ENCODE peak calls at places on chromosomes 13 and 19, in eight cellular contexts. Z is RWPE2, K is thyroid gland, G is NCI-H510A, L is NCI-H345, D is COR-L47, H is BJ, N is T-helper 17 cell. M is an unnamed sample.

GRCh38 chr13:91601273-91601672 is 202.9 kb downstream of the GPC5 start:
- DNase-seq in N (no peak), K (no peak), D (no peak), H (no peak), L (no peak), Z (no peak), G (no peak), M (no peak)

GRCh38 chr13:77876176-77876575 is 42.5 kb downstream of the EDNRB start:
- DNase-seq in H (no peak), G (no peak), K (no peak), L (no peak), N (no peak), D (no peak), Z (no peak), M (no peak)

GRCh38 chr19:57363734-57364181 is 407 bp downstream of the TRAPPC2B start:
- DNase-seq in L (no peak), H (no peak), G (no peak), D (no peak), Z (no peak), K (peak), N (no peak), M (no peak)

GRCh38 chr13:27923794-27924528 is 4.2 kb downstream of the PDX1 start:
- DNase-seq in D (no peak), G (no peak), L (no peak), Z (no peak), K (no peak), N (no peak), H (no peak), M (no peak)

GRCh38 chr13:46210362-46211083 is 1.2 kb upstream of the LRRC63 start:
- DNase-seq in N (no peak), L (no peak), Z (no peak), D (no peak), G (no peak), H (no peak), K (no peak), M (no peak)

GRCh38 chr13:94318418-94318817 is 161.1 kb downstream of the DCT start:
- DNase-seq in L (no peak), N (no peak), Z (no peak), K (no peak), D (no peak), G (no peak), H (no peak), M (no peak)

GRCh38 chr13:32039488-32040013 is 8.0 kb downstream of the FRY start:
- DNase-seq in N (no peak), D (no peak), G (no peak), L (no peak), K (no peak), H (no peak), Z (no peak), M (no peak)

GRCh38 chr19:31304877-31305312 is 44.3 kb downstream of the TSHZ3 start:
- DNase-seq in L (no peak), K (no peak), D (no peak), N (no peak), Z (no peak), H (no peak), G (no peak), M (no peak)

GRCh38 chr13:43783820-43784219 is 3.0 kb downstream of the ENOX1 start:
- DNase-seq in H (no peak), Z (no peak), L (peak), G (no peak), K (no peak), D (peak), N (no peak), M (no peak)

GRCh38 chr13:53028637-53029121 is at the start of gene OLFM4:
- DNase-seq in H (no peak), G (no peak), Z (no peak), L (no peak), K (no peak), D (no peak), N (no peak), M (no peak)

GRCh38 chr13:30377312-30377685 is 45.0 kb upstream of the UBE2L5 start:
- DNase-seq in Z (no peak), K (no peak), L (no peak), H (no peak), N (no peak), D (no peak), G (no peak), M (no peak)

GRCh38 chr19:17220207-17220758 is 5.1 kb downstream of the USE1 start:
- DNase-seq in Z (no peak), L (no peak), N (no peak), K (no peak), D (no peak), H (no peak), G (no peak), M (no peak)

GRCh38 chr19:42412661-42413076 is 14.5 kb downstream of the LIPE start:
- DNase-seq in D (no peak), K (no peak), L (no peak), Z (no peak), H (no peak), G (no peak), N (no peak), M (no peak)

GRCh38 chr19:46803555-46803954 is 15.2 kb upstream of the SLC1A5 start:
- DNase-seq in H (no peak), D (no peak), N (no peak), L (no peak), K (no peak), Z (no peak), G (no peak), M (no peak)

GRCh38 chr13:42001580-42001979 is 40.7 kb upstream of the VWA8 start:
- DNase-seq in N (no peak), H (peak), G (no peak), D (no peak), K (no peak), Z (peak), L (no peak), M (peak)

GRCh38 chr19:17687857-17688784 is at the start of gene UNC13A:
- DNase-seq in H (no peak), Z (no peak), N (peak), D (peak), G (peak), K (peak), L (peak), M (no peak)

GRCh38 chr13:45765464-45765863 is 63.3 kb downstream of the CBY2 start:
- DNase-seq in G (no peak), L (no peak), K (no peak), Z (no peak), H (no peak), N (no peak), D (no peak), M (no peak)

GRCh38 chr13:53189162-53189561 is 160.5 kb downstream of the OLFM4 start:
- DNase-seq in D (peak), N (no peak), L (peak), G (no peak), H (no peak), K (no peak), Z (no peak), M (no peak)

GRCh38 chr13:114299604-114300305 is 14.5 kb upstream of the CHAMP1 start:
- DNase-seq in G (no peak), Z (no peak), N (no peak), H (no peak), L (no peak), K (no peak), D (no peak), M (no peak)

GRCh38 chr19:1872807-1873523 is 9.6 kb upstream of the KLF16 start:
- DNase-seq in H (no peak), D (no peak), G (no peak), K (no peak), L (no peak), Z (no peak), N (no peak), M (no peak)

GRCh38 chr19:674282-675151 is 1.7 kb upstream of the FSTL3 start:
- DNase-seq in G (no peak), K (no peak), H (no peak), N (no peak), D (no peak), L (no peak), Z (no peak), M (no peak)

GRCh38 chr19:29325241-29325975 is 112.5 kb upstream of the UQCRFS1 start:
- DNase-seq in L (no peak), N (no peak), D (no peak), K (no peak), G (no peak), H (no peak), Z (no peak), M (no peak)

GRCh38 chr13:36131215-36131930 is at the start of gene DCLK1:
- DNase-seq in L (peak), Z (peak), N (no peak), H (no peak), D (peak), K (peak), G (peak), M (no peak)

GRCh38 chr19:39818626-39819097 is 15.3 kb downstream of the DYRK1B start:
- DNase-seq in D (no peak), Z (peak), H (no peak), K (no peak), G (no peak), L (no peak), N (no peak), M (no peak)

GRCh38 chr13:95352486-95352885 is 51.2 kb upstream of the ABCC4 start:
- DNase-seq in D (no peak), G (no peak), K (no peak), H (no peak), L (no peak), N (no peak), Z (no peak), M (no peak)

GRCh38 chr13:112619730-112620639 is 32.0 kb upstream of the TUBGCP3 start:
- DNase-seq in N (no peak), G (peak), L (peak), H (no peak), D (peak), Z (no peak), K (peak), M (no peak)

GRCh38 chr19:40612831-40613668 is 11.9 kb downstream of the LTBP4 start:
- DNase-seq in H (no peak), Z (peak), G (no peak), L (peak), N (peak), K (peak), D (no peak), M (no peak)

GRCh38 chr19:51689751-51690358 is 3.3 kb upstream of the SPACA6 start:
- DNase-seq in H (no peak), K (peak), Z (no peak), L (no peak), G (peak), D (no peak), N (no peak), M (no peak)

GRCh38 chr19:47020132-47020805 is 632 bp downstream of the NPAS1 start:
- DNase-seq in D (no peak), H (no peak), Z (peak), L (no peak), G (no peak), K (no peak), N (no peak), M (no peak)

GRCh38 chr13:73940098-73940497 is 194.1 kb downstream of the KLF12 start:
- DNase-seq in G (no peak), N (no peak), D (no peak), H (no peak), L (peak), Z (no peak), K (peak), M (no peak)

GRCh38 chr13:23610187-23610576 is 40.0 kb downstream of the TNFRSF19 start:
- DNase-seq in H (no peak), G (no peak), L (no peak), K (no peak), Z (no peak), D (no peak), N (no peak), M (no peak)

GRCh38 chr19:17091758-17092333 is 16.3 kb downstream of the MYO9B start:
- DNase-seq in H (no peak), G (no peak), L (no peak), D (no peak), K (no peak), Z (no peak), N (no peak), M (no peak)

GRCh38 chr13:78802912-78803311 is 144.0 kb upstream of the OBI1 start:
- DNase-seq in L (no peak), K (no peak), D (no peak), H (no peak), Z (no peak), N (no peak), G (no peak), M (no peak)

GRCh38 chr13:30561506-30561905 is 56.2 kb upstream of the USPL1 start:
- DNase-seq in L (no peak), Z (no peak), D (no peak), H (no peak), G (no peak), K (no peak), N (no peak), M (no peak)

GRCh38 chr13:111051656-111052232 is 63.4 kb upstream of the ARHGEF7 start:
- DNase-seq in H (no peak), N (no peak), K (no peak), Z (no peak), G (no peak), L (no peak), D (peak), M (no peak)

GRCh38 chr19:35592226-35592625 is 6.3 kb downstream of the PMIS2 start:
- DNase-seq in H (no peak), Z (no peak), L (peak), N (no peak), G (no peak), K (peak), D (peak), M (no peak)

M was measured in omental fat pad.